ENCODE peak calls at places on chromosomes 13 and 19, in ten cellular contexts. J, F, D, G, Z, I, O, Q, A and K are unnamed samples. For H3K4me1, the result is how much of the 10 kb centered on the place peaks cover.

GRCh38 chr13:106418556-106418955 is 116.9 kb downstream of the EFNB2 start:
- DNase-seq in J (no peak), F (no peak), D (no peak), G (peak), Z (peak), I (peak), O (no peak), Q (peak), A (no peak), K (peak)

GRCh38 chr19:34881982-34882381 is 44.7 kb upstream of the ZNF30 start:
- DNase-seq in J (no peak), F (no peak), D (peak), G (no peak), Z (peak), I (no peak), O (no peak), Q (no peak), A (peak), K (peak)

GRCh38 chr19:46812898-46813569 is 24.6 kb upstream of the SLC1A5 start:
- DNase-seq in J (no peak), F (no peak), D (no peak), G (peak), Z (no peak), I (no peak), O (no peak), Q (no peak), A (peak), K (no peak)

GRCh38 chr13:97193577-97193976 is 28.6 kb upstream of the MBNL2 start:
- DNase-seq in J (no peak), F (no peak), D (no peak), G (no peak), Z (no peak), I (no peak), O (no peak), Q (no peak), A (no peak), K (no peak)

GRCh38 chr13:113792821-113793717 is 34.0 kb downstream of the TMEM255B start:
- DNase-seq in J (no peak), F (no peak), D (no peak), G (no peak), Z (no peak), I (no peak), O (no peak), Q (no peak), A (no peak), K (no peak)

GRCh38 chr19:56839665-56840451 is 668 bp downstream of the PEG3 start:
- DNase-seq in J (peak), F (peak), D (no peak), G (peak), Z (no peak), I (peak), O (peak), Q (no peak), A (peak), K (peak)

GRCh38 chr19:5947435-5947834 is 30.5 kb downstream of the RANBP3 start:
- DNase-seq in J (no peak), F (no peak), D (peak), G (no peak), Z (no peak), I (peak), O (no peak), Q (peak), A (no peak), K (no peak)

GRCh38 chr13:85659493-85659892 is 139.7 kb downstream of the SLITRK6 start:
- DNase-seq in J (no peak), F (no peak), D (no peak), G (no peak), Z (peak), I (peak), O (no peak), Q (no peak), A (no peak), K (peak)

GRCh38 chr13:31027136-31027535 is 94.7 kb downstream of the TEX26 start:
- DNase-seq in J (no peak), F (no peak), D (no peak), G (no peak), Z (no peak), I (no peak), O (no peak), Q (no peak), A (no peak), K (no peak)

GRCh38 chr19:35144600-35145436 is 1.8 kb downstream of the FXYD7 start:
- DNase-seq in J (no peak), F (peak), D (no peak), G (no peak), Z (peak), I (no peak), O (no peak), Q (no peak), A (no peak), K (no peak)

GRCh38 chr13:113806526-113806925 is 47.5 kb downstream of the TMEM255B start:
- DNase-seq in J (no peak), F (no peak), D (no peak), G (no peak), Z (no peak), I (no peak), O (no peak), Q (no peak), A (no peak), K (no peak)

GRCh38 chr13:41064493-41064892 is 3.2 kb downstream of the WBP4 start:
- DNase-seq in J (no peak), F (no peak), D (peak), G (no peak), Z (peak), I (peak), O (peak), Q (peak), A (no peak), K (peak)

GRCh38 chr13:27679396-27679795 is 57.7 kb downstream of the POLR1D start:
- DNase-seq in J (no peak), F (no peak), D (peak), G (no peak), Z (peak), I (no peak), O (no peak), Q (no peak), A (peak), K (no peak)

GRCh38 chr19:6521718-6522646 is 8.8 kb upstream of the TNFSF9 start:
- DNase-seq in J (no peak), F (no peak), D (no peak), G (no peak), Z (no peak), I (peak), O (no peak), Q (no peak), A (no peak), K (no peak)

GRCh38 chr13:26051231-26052135 is at the start of gene SHISA2:
- DNase-seq in J (peak), F (peak), D (peak), G (peak), Z (peak), I (peak), O (peak), Q (peak), A (no peak), K (peak)

GRCh38 chr19:13794388-13794751 is 873 bp upstream of the ZSWIM4 start:
- DNase-seq in J (no peak), F (peak), D (peak), G (no peak), Z (peak), I (peak), O (peak), Q (peak), A (no peak), K (peak)

GRCh38 chr13:45626731-45627374 is 11.3 kb upstream of the ERICH6B start:
- DNase-seq in J (no peak), F (no peak), D (no peak), G (peak), Z (no peak), I (peak), O (peak), Q (peak), A (no peak), K (peak)

GRCh38 chr13:35996360-35996759 is 134.8 kb downstream of the DCLK1 start:
- DNase-seq in J (no peak), F (no peak), D (no peak), G (no peak), Z (no peak), I (no peak), O (no peak), Q (no peak), A (no peak), K (no peak)

GRCh38 chr13:34414616-34415015 is 527.5 kb upstream of the NBEA start:
- DNase-seq in J (no peak), F (no peak), D (no peak), G (no peak), Z (no peak), I (no peak), O (no peak), Q (no peak), A (no peak), K (no peak)

GRCh38 chr13:98871727-98872126 is 106.1 kb downstream of the DOCK9 start:
- DNase-seq in J (no peak), F (no peak), D (no peak), G (no peak), Z (no peak), I (no peak), O (no peak), Q (no peak), A (no peak), K (no peak)

GRCh38 chr19:10464456-10464855 is 38.7 kb downstream of the KEAP1 start:
- DNase-seq in J (no peak), F (no peak), D (no peak), G (no peak), Z (no peak), I (no peak), O (no peak), Q (no peak), A (no peak), K (no peak)

GRCh38 chr19:11624064-11624463 is 26.8 kb downstream of the ZNF627 start:
- DNase-seq in J (no peak), F (no peak), D (peak), G (no peak), Z (peak), I (peak), O (no peak), Q (peak), A (peak), K (peak)

GRCh38 chr13:80605007-80605406 is 264.1 kb upstream of the SPRY2 start:
- DNase-seq in J (no peak), F (no peak), D (no peak), G (no peak), Z (no peak), I (no peak), O (no peak), Q (no peak), A (no peak), K (peak)

GRCh38 chr13:75749407-75749806 is 113.3 kb downstream of the LMO7 start:
- DNase-seq in J (no peak), F (no peak), D (no peak), G (no peak), Z (peak), I (peak), O (no peak), Q (peak), A (no peak), K (peak)

GRCh38 chr13:31982540-31982939 is 49.0 kb upstream of the FRY start:
- DNase-seq in J (no peak), F (peak), D (peak), G (peak), Z (peak), I (peak), O (peak), Q (peak), A (peak), K (peak)

GRCh38 chr13:112970552-112971287 is 1.7 kb downstream of the MCF2L start:
- DNase-seq in J (no peak), F (no peak), D (no peak), G (no peak), Z (no peak), I (no peak), O (no peak), Q (no peak), A (no peak), K (no peak)

GRCh38 chr19:49502866-49503581 is 6.8 kb downstream of the RPS11 start:
- DNase-seq in J (no peak), F (no peak), D (peak), G (peak), Z (peak), I (peak), O (peak), Q (peak), A (peak), K (peak)

GRCh38 chr13:48400820-48401219 is 12.1 kb downstream of the LPAR6 start:
- DNase-seq in J (no peak), F (no peak), D (peak), G (no peak), Z (peak), I (peak), O (peak), Q (peak), A (no peak), K (peak)

GRCh38 chr13:94968757-94969086 is 256.4 kb upstream of the SOX21 start:
- DNase-seq in J (peak), F (no peak), D (no peak), G (no peak), Z (no peak), I (no peak), O (no peak), Q (no peak), A (no peak), K (no peak)

GRCh38 chr13:94966380-94966779 is 254.0 kb upstream of the SOX21 start:
- DNase-seq in J (no peak), F (no peak), D (no peak), G (peak), Z (no peak), I (no peak), O (no peak), Q (no peak), A (no peak), K (no peak)

GRCh38 chr13:94967183-94968039 is 255.1 kb upstream of the SOX21 start:
- DNase-seq in J (peak), F (no peak), D (peak), G (peak), Z (no peak), I (peak), O (peak), Q (no peak), A (no peak), K (peak)

GRCh38 chr13:94972262-94972661 is 259.9 kb upstream of the SOX21 start:
- DNase-seq in J (no peak), F (no peak), D (no peak), G (no peak), Z (no peak), I (no peak), O (no peak), Q (no peak), A (no peak), K (no peak)

DNA sequence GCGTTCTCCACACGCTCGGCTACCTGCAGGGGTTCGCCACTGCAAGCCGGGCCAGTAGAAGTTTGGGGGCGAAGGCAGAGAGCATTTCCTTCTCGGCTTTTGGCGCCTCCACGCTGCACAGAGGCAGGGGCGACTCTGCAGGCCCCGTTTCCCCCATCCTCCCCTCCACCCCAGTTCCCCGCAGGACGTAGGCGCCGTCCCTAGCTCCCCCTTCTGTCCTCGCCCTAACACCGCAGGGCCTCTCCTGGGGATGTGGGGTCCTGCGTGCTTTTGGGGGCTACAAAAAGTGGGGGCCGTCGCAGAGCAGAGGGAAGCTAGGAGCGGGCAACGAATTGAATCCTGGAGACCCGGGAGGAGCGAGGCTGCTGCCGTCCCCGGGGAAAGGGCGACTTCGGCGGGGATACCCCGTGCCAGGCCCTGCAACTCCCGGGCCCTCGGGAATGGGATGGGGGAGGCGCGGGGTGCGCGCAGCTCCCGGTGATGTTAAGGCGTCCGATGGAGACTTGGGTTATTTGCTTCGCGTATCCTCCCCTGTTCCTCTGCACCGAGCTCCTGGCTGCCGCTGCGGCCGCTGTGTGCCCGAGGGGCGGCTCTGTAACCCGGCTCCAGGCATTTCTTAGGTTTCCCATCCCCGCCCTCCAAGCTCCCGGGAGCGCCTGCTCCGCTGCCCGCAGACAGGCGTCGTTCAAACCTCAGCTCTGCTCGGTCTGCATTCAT is 255.9 kb upstream of the SOX21 start:
- DNase-seq in J (peak), F (no peak), D (peak), G (peak), Z (no peak), I (peak), O (peak), Q (no peak), A (no peak), K (peak)
- H3K4me3 ChIP-seq in J (peak), F (no peak), D (peak), G (peak), Z (no peak), I (peak), O (peak), Q (peak), A (peak), K (peak)

DNA sequence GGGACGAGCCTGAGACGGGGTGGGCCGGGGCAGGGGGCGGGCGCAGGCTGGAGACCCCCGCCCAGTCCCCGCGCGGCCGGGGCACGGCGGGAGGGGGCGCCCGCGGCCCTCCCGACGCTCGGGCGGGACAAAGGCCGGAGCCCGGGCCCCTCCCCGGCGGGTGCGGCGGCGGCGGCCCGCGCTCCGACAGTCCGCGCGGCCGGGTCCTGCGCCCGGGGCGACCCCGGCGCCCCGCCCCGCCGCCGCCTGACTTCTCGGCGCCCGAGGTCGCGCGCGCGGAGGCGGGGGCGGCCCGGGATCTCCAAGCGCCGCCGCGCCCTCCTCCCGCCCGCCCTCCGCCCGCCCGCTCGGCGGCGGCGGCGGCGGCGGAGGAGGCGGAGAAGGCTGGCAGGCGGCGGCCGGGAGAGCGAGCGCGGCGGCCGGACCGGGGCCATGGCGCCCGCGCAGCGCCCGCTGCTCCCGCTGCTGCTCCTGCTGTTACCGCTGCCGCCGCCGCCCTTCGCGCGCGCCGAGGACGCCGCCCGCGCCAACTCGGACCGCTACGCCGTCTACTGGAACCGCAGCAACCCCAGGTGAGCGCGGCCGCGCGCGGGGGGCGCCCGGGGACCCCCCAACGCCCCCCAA is at the start of gene EFNA2:
- DNase-seq in J (no peak), F (no peak), D (no peak), G (peak), Z (no peak), I (no peak), O (no peak), Q (no peak), A (no peak), K (peak)
- H3K9ac ChIP-seq in J (peak), F (peak), D (no peak), G (peak), Z (no peak), I (no peak), O (no peak), Q (no peak), A (peak), K (no peak)

GRCh38 chr19:15266683-15267082 is 34.4 kb upstream of the EPHX3 start:
- DNase-seq in J (no peak), F (no peak), D (no peak), G (no peak), Z (no peak), I (no peak), O (no peak), Q (no peak), A (no peak), K (no peak)

GRCh38 chr19:15268192-15268927 is 36.1 kb upstream of the EPHX3 start:
- DNase-seq in J (no peak), F (no peak), D (peak), G (no peak), Z (no peak), I (no peak), O (no peak), Q (no peak), A (no peak), K (no peak)

GRCh38 chr19:15265849-15266248 is 33.6 kb upstream of the EPHX3 start:
- DNase-seq in J (no peak), F (peak), D (no peak), G (peak), Z (peak), I (peak), O (peak), Q (peak), A (no peak), K (peak)

GRCh38 chr19:15268928-15269253 is 36.6 kb upstream of the EPHX3 start:
- DNase-seq in J (no peak), F (no peak), D (no peak), G (no peak), Z (no peak), I (no peak), O (no peak), Q (no peak), A (no peak), K (no peak)

DNA sequence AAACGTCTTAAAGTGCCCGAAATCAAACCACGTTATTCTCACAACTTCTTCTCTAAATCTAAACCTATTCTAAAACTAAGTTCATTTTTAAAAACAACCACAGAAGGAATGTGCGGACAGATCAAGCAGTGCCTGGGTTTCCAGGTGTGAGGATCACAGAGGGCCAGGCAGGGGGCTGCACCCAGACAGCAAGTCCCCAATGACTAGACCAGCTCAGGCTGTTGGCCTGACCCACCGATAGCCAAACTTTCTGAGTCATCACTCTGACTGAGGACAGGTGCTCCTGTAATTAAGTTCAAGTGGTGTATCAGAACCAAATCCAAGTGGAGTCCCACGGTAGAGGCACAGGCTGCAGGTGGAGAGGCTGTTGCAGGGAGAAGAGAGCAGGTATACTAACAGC is 37.6 kb upstream of the EPHX3 start:
- DNase-seq in J (no peak), F (no peak), D (no peak), G (no peak), Z (no peak), I (no peak), O (no peak), Q (no peak), A (no peak), K (no peak)
- H3K4me1 ChIP-seq in J (under half), F (under half), D (under half), G (half or more), Z (under half), I (under half), O (under half), Q (under half), A (half or more), K (under half)

GRCh38 chr19:33467851-33468250 is 53.7 kb downstream of the PEPD start:
- DNase-seq in J (no peak), F (no peak), D (no peak), G (no peak), Z (no peak), I (no peak), O (no peak), Q (no peak), A (no peak), K (no peak)

GRCh38 chr19:33464733-33465115 is 56.9 kb downstream of the PEPD start:
- DNase-seq in J (no peak), F (no peak), D (no peak), G (no peak), Z (no peak), I (no peak), O (no peak), Q (no peak), A (no peak), K (no peak)

GRCh38 chr19:33465371-33465770 is 56.2 kb downstream of the PEPD start:
- DNase-seq in J (no peak), F (no peak), D (no peak), G (no peak), Z (no peak), I (no peak), O (no peak), Q (no peak), A (no peak), K (no peak)

GRCh38 chr19:33464010-33464732 is 57.4 kb downstream of the PEPD start:
- DNase-seq in J (no peak), F (no peak), D (no peak), G (no peak), Z (no peak), I (no peak), O (no peak), Q (no peak), A (no peak), K (no peak)

GRCh38 chr19:33465834-33466233 is 55.8 kb downstream of the PEPD start:
- DNase-seq in J (no peak), F (no peak), D (no peak), G (no peak), Z (no peak), I (no peak), O (no peak), Q (no peak), A (no peak), K (no peak)
- H3K4me3 ChIP-seq in J (no peak), F (no peak), D (no peak), G (no peak), Z (no peak), I (no peak), O (no peak), Q (no peak), A (no peak), K (no peak)